ENCODE peak calls at places on chromosomes 5 and 9, in five cellular contexts. O is HL-60, E is NCI-H187, C is RKO, A is putamen. F is an unnamed sample.

GRCh38 chr5:16234598-16234997 is 55.0 kb upstream of the MARCHF11 start:
- DNase-seq in A (no peak), O (no peak), E (no peak), C (peak; percentile 1), F (no peak)

GRCh38 chr9:106400950-106401349 is 462.0 kb upstream of the ZNF462 start:
- DNase-seq in C (no peak), O (no peak), A (no peak), E (no peak), F (no peak)

GRCh38 chr5:144333336-144333920 is 162.8 kb downstream of the KCTD16 start:
- DNase-seq in E (no peak), A (no peak), O (no peak), C (no peak), F (no peak)

GRCh38 chr5:181189962-181190710 is 14.9 kb downstream of the TRIM7 start:
- DNase-seq in O (no peak), E (no peak), A (no peak), C (peak; percentile 34), F (no peak)

GRCh38 chr9:134376386-134377142 is 50.3 kb downstream of the RXRA start:
- DNase-seq in C (no peak), E (no peak), A (no peak), O (no peak), F (no peak)

GRCh38 chr9:134366223-134367031 is 40.2 kb downstream of the RXRA start:
- DNase-seq in C (no peak), A (peak; percentile 81), E (no peak), O (peak; percentile 88), F (peak; percentile 33)

GRCh38 chr9:133944746-133945135 is 47.4 kb downstream of the VAV2 start:
- DNase-seq in O (no peak), E (no peak), A (no peak), C (peak; percentile 26), F (no peak)

GRCh38 chr5:153974131-153974812 is 64.4 kb downstream of the FAM114A2 start:
- DNase-seq in E (peak; percentile 6), A (peak; percentile 20), O (no peak), C (peak; percentile 52), F (peak; percentile 33)

GRCh38 chr9:22529426-22530199 is 83.0 kb downstream of the DMRTA1 start:
- DNase-seq in A (no peak), E (no peak), C (peak; percentile 11), O (no peak), F (no peak)

GRCh38 chr5:39948867-39949468 is 524.2 kb upstream of the DAB2 start:
- DNase-seq in O (peak; percentile 28), A (peak; percentile 43), E (no peak), C (peak; percentile 73), F (peak; percentile 74)

GRCh38 chr9:13324988-13325387 is 45.5 kb upstream of the MPDZ start:
- DNase-seq in O (no peak), C (no peak), A (peak; percentile 1), E (no peak), F (no peak)

GRCh38 chr9:36120705-36121104 is 15.8 kb upstream of the GLIPR2 start:
- DNase-seq in O (no peak), E (no peak), A (no peak), C (no peak), F (no peak)

GRCh38 chr9:120571443-120572257 is 8.3 kb downstream of the CDK5RAP2 start:
- DNase-seq in O (no peak), E (no peak), C (no peak), A (peak; percentile 82), F (no peak)

GRCh38 chr5:108141676-108142075 is 240.2 kb downstream of the FBXL17 start:
- DNase-seq in A (peak; percentile 15), O (no peak), E (no peak), C (no peak), F (no peak)

GRCh38 chr5:113581388-113581787 is 67.9 kb downstream of the YTHDC2 start:
- DNase-seq in E (no peak), O (no peak), A (no peak), C (no peak), F (no peak)

GRCh38 chr5:172164773-172165212 is 23.2 kb downstream of the STK10 start:
- DNase-seq in C (no peak), A (peak; percentile 51), O (no peak), E (no peak), F (no peak)

GRCh38 chr5:57651127-57651526 is 168.5 kb upstream of the ACTBL2 start:
- DNase-seq in A (no peak), O (no peak), E (no peak), C (no peak), F (no peak)

GRCh38 chr5:75567710-75568109 is 43.5 kb upstream of the ANKDD1B start:
- DNase-seq in O (no peak), A (no peak), C (peak; percentile 28), E (no peak), F (no peak)

GRCh38 chr9:131677445-131678180 is 62.3 kb downstream of the RAPGEF1 start:
- DNase-seq in C (no peak), A (peak; percentile 36), O (no peak), E (no peak), F (no peak)

GRCh38 chr9:86975086-86975485 is 27.8 kb upstream of the GAS1 start:
- DNase-seq in C (no peak), O (no peak), E (no peak), A (no peak), F (no peak)

GRCh38 chr9:91160599-91161464 is 200.9 kb downstream of the AUH start:
- DNase-seq in E (no peak), C (no peak), O (no peak), A (no peak), F (no peak)

GRCh38 chr5:139709587-139710369 is 61.6 kb downstream of the CXXC5 start:
- DNase-seq in E (no peak), A (no peak), O (no peak), C (no peak), F (no peak)

GRCh38 chr9:130305381-130305780 is 39.8 kb downstream of the HMCN2 start:
- DNase-seq in A (no peak), E (no peak), C (no peak), O (no peak), F (no peak)